ENCODE peak calls at places on chromosomes 7 and 10, in nine cellular contexts. One of them, this sample, is unnamed. For H3K4me1 and H3K9me3, the result is how much of the 10 kb centered on the place peaks cover.

GRCh38 chr7:15554744-15555143 is 7.1 kb downstream of the AGMO start:
- DNase-seq in GM23248: no peak
- DNase-seq in IMR-90: no peak
- DNase-seq in colonic mucosa: no peak
- DNase-seq in H1: no peak
- DNase-seq in kidney: no peak
- DNase-seq in neural progenitor cell: no peak
- DNase-seq in MM.1S: no peak
- DNase-seq in endodermal cell: no peak
- DNase-seq in this sample: no peak

GRCh38 chr7:6238309-6238925 is 34.0 kb downstream of the CYTH3 start:
- DNase-seq in GM23248: no peak
- DNase-seq in IMR-90: no peak
- DNase-seq in colonic mucosa: no peak
- DNase-seq in H1: no peak
- DNase-seq in kidney: no peak
- DNase-seq in neural progenitor cell: no peak
- DNase-seq in MM.1S: no peak
- DNase-seq in endodermal cell: no peak
- DNase-seq in this sample: no peak

GRCh38 chr10:61937631-61938284 is 36.3 kb downstream of the ARID5B start:
- DNase-seq in GM23248: peak
- DNase-seq in IMR-90: peak
- DNase-seq in colonic mucosa: no peak
- DNase-seq in H1: no peak
- DNase-seq in kidney: no peak
- DNase-seq in neural progenitor cell: no peak
- DNase-seq in MM.1S: peak
- DNase-seq in endodermal cell: no peak
- DNase-seq in this sample: peak

GRCh38 chr7:111483078-111483477 is 79.2 kb downstream of the IMMP2L start:
- DNase-seq in GM23248: no peak
- DNase-seq in IMR-90: no peak
- DNase-seq in colonic mucosa: no peak
- DNase-seq in H1: no peak
- DNase-seq in kidney: no peak
- DNase-seq in neural progenitor cell: no peak
- DNase-seq in MM.1S: no peak
- DNase-seq in endodermal cell: no peak
- DNase-seq in this sample: no peak

GRCh38 chr7:148274118-148274517 is 316.4 kb upstream of the C7orf33 start:
- DNase-seq in GM23248: no peak
- DNase-seq in IMR-90: no peak
- DNase-seq in colonic mucosa: no peak
- DNase-seq in H1: no peak
- DNase-seq in kidney: no peak
- DNase-seq in neural progenitor cell: no peak
- DNase-seq in MM.1S: no peak
- DNase-seq in endodermal cell: no peak
- DNase-seq in this sample: no peak

GRCh38 chr7:81604808-81605174 is 165.1 kb downstream of the HGF start:
- DNase-seq in GM23248: no peak
- DNase-seq in IMR-90: no peak
- DNase-seq in colonic mucosa: no peak
- DNase-seq in H1: no peak
- DNase-seq in kidney: no peak
- DNase-seq in neural progenitor cell: no peak
- DNase-seq in MM.1S: no peak
- DNase-seq in endodermal cell: no peak
- DNase-seq in this sample: no peak

GRCh38 chr7:132145063-132145462 is 431.2 kb downstream of the PLXNA4 start:
- DNase-seq in GM23248: no peak
- DNase-seq in IMR-90: no peak
- DNase-seq in colonic mucosa: no peak
- DNase-seq in H1: no peak
- DNase-seq in kidney: no peak
- DNase-seq in neural progenitor cell: no peak
- DNase-seq in MM.1S: no peak
- DNase-seq in endodermal cell: no peak
- DNase-seq in this sample: no peak

GRCh38 chr7:38169862-38170261 is 8.2 kb upstream of the STARD3NL start:
- DNase-seq in GM23248: peak
- DNase-seq in IMR-90: peak
- DNase-seq in colonic mucosa: peak
- DNase-seq in H1: no peak
- DNase-seq in kidney: peak
- DNase-seq in neural progenitor cell: no peak
- DNase-seq in MM.1S: no peak
- DNase-seq in endodermal cell: peak
- DNase-seq in this sample: peak

GRCh38 chr7:44498230-44498954 is 7.9 kb upstream of the NUDCD3 start:
- DNase-seq in GM23248: peak
- DNase-seq in IMR-90: no peak
- DNase-seq in colonic mucosa: no peak
- DNase-seq in H1: no peak
- DNase-seq in kidney: no peak
- DNase-seq in neural progenitor cell: no peak
- DNase-seq in MM.1S: no peak
- DNase-seq in endodermal cell: no peak
- DNase-seq in this sample: no peak

GRCh38 chr7:132115028-132115427 is 461.2 kb downstream of the PLXNA4 start:
- DNase-seq in GM23248: no peak
- DNase-seq in IMR-90: no peak
- DNase-seq in colonic mucosa: no peak
- DNase-seq in H1: no peak
- DNase-seq in kidney: no peak
- DNase-seq in neural progenitor cell: no peak
- DNase-seq in MM.1S: no peak
- DNase-seq in endodermal cell: no peak
- DNase-seq in this sample: no peak

GRCh38 chr7:37494940-37495339 is 46.3 kb upstream of the ELMO1 start:
- DNase-seq in GM23248: no peak
- DNase-seq in IMR-90: no peak
- DNase-seq in colonic mucosa: no peak
- DNase-seq in H1: no peak
- DNase-seq in kidney: no peak
- DNase-seq in neural progenitor cell: no peak
- DNase-seq in MM.1S: peak
- DNase-seq in endodermal cell: no peak
- DNase-seq in this sample: no peak

GRCh38 chr7:1779445-1779844 is 109.4 kb downstream of the ELFN1 start:
- DNase-seq in GM23248: no peak
- DNase-seq in IMR-90: no peak
- DNase-seq in colonic mucosa: no peak
- DNase-seq in H1: no peak
- DNase-seq in kidney: peak
- DNase-seq in neural progenitor cell: no peak
- DNase-seq in MM.1S: no peak
- DNase-seq in endodermal cell: no peak
- DNase-seq in this sample: no peak

GRCh38 chr10:124070666-124071065 is 22.7 kb downstream of the CHST15 start:
- DNase-seq in GM23248: no peak
- DNase-seq in IMR-90: no peak
- DNase-seq in colonic mucosa: no peak
- DNase-seq in H1: no peak
- DNase-seq in kidney: no peak
- DNase-seq in neural progenitor cell: no peak
- DNase-seq in MM.1S: no peak
- DNase-seq in endodermal cell: no peak
- DNase-seq in this sample: no peak

GRCh38 chr10:25226775-25227682 is 52.2 kb downstream of the GPR158 start:
- DNase-seq in GM23248: peak
- DNase-seq in IMR-90: peak
- DNase-seq in colonic mucosa: peak
- DNase-seq in H1: peak
- DNase-seq in kidney: no peak
- DNase-seq in neural progenitor cell: peak
- DNase-seq in MM.1S: peak
- DNase-seq in endodermal cell: peak
- DNase-seq in this sample: peak

GRCh38 chr10:91036807-91037405 is 116.0 kb upstream of the ANKRD1 start:
- DNase-seq in GM23248: peak
- DNase-seq in IMR-90: no peak
- DNase-seq in colonic mucosa: no peak
- DNase-seq in H1: no peak
- DNase-seq in kidney: no peak
- DNase-seq in neural progenitor cell: no peak
- DNase-seq in MM.1S: no peak
- DNase-seq in endodermal cell: no peak
- DNase-seq in this sample: no peak

GRCh38 chr10:132705173-132705572 is 80.8 kb downstream of the NKX6-2 start:
- DNase-seq in GM23248: no peak
- DNase-seq in IMR-90: no peak
- DNase-seq in colonic mucosa: no peak
- DNase-seq in H1: no peak
- DNase-seq in kidney: peak
- DNase-seq in neural progenitor cell: no peak
- DNase-seq in MM.1S: no peak
- DNase-seq in endodermal cell: peak
- DNase-seq in this sample: no peak

GRCh38 chr10:132331956-132332749 is at the start of gene LRRC27:
- DNase-seq in GM23248: peak
- DNase-seq in IMR-90: peak
- DNase-seq in colonic mucosa: peak
- DNase-seq in H1: peak
- DNase-seq in kidney: peak
- DNase-seq in neural progenitor cell: peak
- DNase-seq in MM.1S: peak
- DNase-seq in endodermal cell: peak
- DNase-seq in this sample: peak

GRCh38 chr10:1152386-1153252 is 96.4 kb downstream of the WDR37 start:
- DNase-seq in GM23248: peak
- DNase-seq in IMR-90: no peak
- DNase-seq in colonic mucosa: peak
- DNase-seq in H1: no peak
- DNase-seq in kidney: no peak
- DNase-seq in neural progenitor cell: no peak
- DNase-seq in MM.1S: no peak
- DNase-seq in endodermal cell: peak
- DNase-seq in this sample: no peak

GRCh38 chr7:116225860-116226259 is 15.5 kb downstream of the TES start:
- DNase-seq in GM23248: no peak
- DNase-seq in IMR-90: no peak
- DNase-seq in colonic mucosa: no peak
- DNase-seq in H1: no peak
- DNase-seq in kidney: no peak
- DNase-seq in neural progenitor cell: no peak
- DNase-seq in MM.1S: no peak
- DNase-seq in endodermal cell: no peak
- DNase-seq in this sample: no peak
- H3K4me1 ChIP-seq in GM23248: half or more
- H3K4me1 ChIP-seq in IMR-90: under half
- H3K4me1 ChIP-seq in colonic mucosa: under half
- H3K4me1 ChIP-seq in H1: under half
- H3K4me1 ChIP-seq in kidney: under half
- H3K4me1 ChIP-seq in neural progenitor cell: under half
- H3K4me1 ChIP-seq in MM.1S: under half
- H3K4me1 ChIP-seq in endodermal cell: under half
- H3K4me1 ChIP-seq in this sample: under half

GRCh38 chr7:101936612-101937231 is 119.3 kb downstream of the CUX1 start:
- DNase-seq in GM23248: peak
- DNase-seq in IMR-90: peak
- DNase-seq in colonic mucosa: peak
- DNase-seq in H1: peak
- DNase-seq in kidney: no peak
- DNase-seq in neural progenitor cell: peak
- DNase-seq in MM.1S: no peak
- DNase-seq in endodermal cell: peak
- DNase-seq in this sample: peak
- H3K9ac ChIP-seq in GM23248: peak
- H3K9ac ChIP-seq in IMR-90: peak
- H3K9ac ChIP-seq in colonic mucosa: peak
- H3K9ac ChIP-seq in H1: peak
- H3K9ac ChIP-seq in kidney: peak
- H3K9ac ChIP-seq in neural progenitor cell: no peak
- H3K9ac ChIP-seq in MM.1S: no peak
- H3K9ac ChIP-seq in endodermal cell: peak
- H3K9ac ChIP-seq in this sample: peak

GRCh38 chr10:130282492-130283233 is 146.5 kb downstream of the GLRX3 start:
- DNase-seq in GM23248: no peak
- DNase-seq in IMR-90: no peak
- DNase-seq in colonic mucosa: no peak
- DNase-seq in H1: no peak
- DNase-seq in kidney: no peak
- DNase-seq in neural progenitor cell: no peak
- DNase-seq in MM.1S: no peak
- DNase-seq in endodermal cell: no peak
- DNase-seq in this sample: no peak
- H3K9me3 ChIP-seq in GM23248: under half
- H3K9me3 ChIP-seq in IMR-90: under half
- H3K9me3 ChIP-seq in colonic mucosa: under half
- H3K9me3 ChIP-seq in H1: half or more
- H3K9me3 ChIP-seq in kidney: under half
- H3K9me3 ChIP-seq in neural progenitor cell: under half
- H3K9me3 ChIP-seq in MM.1S: under half
- H3K9me3 ChIP-seq in endodermal cell: half or more
- H3K9me3 ChIP-seq in this sample: half or more

GRCh38 chr7:30469303-30469702 is 9.3 kb downstream of the NOD1 start:
- DNase-seq in GM23248: peak
- DNase-seq in IMR-90: peak
- DNase-seq in colonic mucosa: peak
- DNase-seq in H1: peak
- DNase-seq in kidney: no peak
- DNase-seq in neural progenitor cell: peak
- DNase-seq in MM.1S: no peak
- DNase-seq in endodermal cell: peak
- DNase-seq in this sample: peak
- H3K4me1 ChIP-seq in GM23248: half or more
- H3K4me1 ChIP-seq in IMR-90: under half
- H3K4me1 ChIP-seq in colonic mucosa: under half
- H3K4me1 ChIP-seq in H1: under half
- H3K4me1 ChIP-seq in kidney: under half
- H3K4me1 ChIP-seq in neural progenitor cell: under half
- H3K4me1 ChIP-seq in MM.1S: under half
- H3K4me1 ChIP-seq in endodermal cell: under half
- H3K4me1 ChIP-seq in this sample: half or more

GRCh38 chr7:157462840-157463239 is 126.0 kb downstream of the DNAJB6 start:
- DNase-seq in GM23248: no peak
- DNase-seq in IMR-90: no peak
- DNase-seq in colonic mucosa: no peak
- DNase-seq in H1: no peak
- DNase-seq in kidney: no peak
- DNase-seq in neural progenitor cell: no peak
- DNase-seq in MM.1S: no peak
- DNase-seq in endodermal cell: no peak
- DNase-seq in this sample: no peak
- H3K9ac ChIP-seq in GM23248: no peak
- H3K9ac ChIP-seq in IMR-90: no peak
- H3K9ac ChIP-seq in colonic mucosa: no peak
- H3K9ac ChIP-seq in H1: no peak
- H3K9ac ChIP-seq in kidney: no peak
- H3K9ac ChIP-seq in neural progenitor cell: no peak
- H3K9ac ChIP-seq in MM.1S: no peak
- H3K9ac ChIP-seq in endodermal cell: no peak
- H3K9ac ChIP-seq in this sample: no peak